ENCODE peak calls at places on chromosomes 3 and 15, in seven cellular contexts. B, L, G, K, C, S and I are unnamed samples.

GRCh38 chr15:99706557-99707303 is 26.5 kb downstream of the LYSMD4 start:
- DNase-seq in L (no peak), G (no peak), S (no peak), K (no peak), B (no peak), C (peak), I (no peak)

GRCh38 chr15:40899536-40900207 is 5.4 kb downstream of the VPS18 start:
- DNase-seq in L (no peak), B (no peak), C (no peak), G (no peak), K (no peak), S (no peak), I (no peak)

GRCh38 chr15:35194296-35194695 is 109.2 kb upstream of the NANOGP8 start:
- DNase-seq in L (no peak), C (peak), G (no peak), S (no peak), B (no peak), K (no peak), I (no peak)

GRCh38 chr3:123651449-123652345 is 66.8 kb upstream of the HACD2 start:
- DNase-seq in L (no peak), C (peak), S (no peak), G (peak), K (no peak), B (no peak), I (no peak)

GRCh38 chr3:29215948-29216347 is 64.9 kb upstream of the RBMS3 start:
- DNase-seq in S (no peak), B (no peak), G (no peak), L (no peak), C (peak), K (no peak), I (no peak)

GRCh38 chr15:49215768-49216739 is 46.0 kb downstream of the GALK2 start:
- DNase-seq in G (no peak), B (no peak), K (no peak), S (peak), C (no peak), L (no peak), I (peak)

GRCh38 chr3:187000711-187001151 is 70.4 kb downstream of the ST6GAL1 start:
- DNase-seq in G (no peak), S (no peak), C (no peak), K (no peak), L (no peak), B (no peak), I (no peak)

GRCh38 chr3:186471781-186472180 is 72.4 kb downstream of the CRYGS start:
- DNase-seq in L (no peak), B (no peak), C (no peak), K (no peak), G (no peak), S (no peak), I (no peak)

GRCh38 chr15:101535170-101535902 is 45.8 kb upstream of the PCSK6 start:
- DNase-seq in G (no peak), L (no peak), C (no peak), K (no peak), S (no peak), B (no peak), I (no peak)

GRCh38 chr15:100042558-100042957 is 299.2 kb downstream of the ADAMTS17 start:
- DNase-seq in K (no peak), G (no peak), B (no peak), C (no peak), L (no peak), S (no peak), I (no peak)

GRCh38 chr3:128623762-128624176 is 26.8 kb downstream of the RPN1 start:
- DNase-seq in G (no peak), S (no peak), B (no peak), C (peak), K (peak), L (no peak), I (no peak)

GRCh38 chr3:99473321-99473751 is 165.1 kb upstream of the COL8A1 start:
- DNase-seq in S (no peak), C (peak), B (no peak), L (no peak), G (no peak), K (peak), I (no peak)

GRCh38 chr3:100796556-100796955 is 87.3 kb downstream of the TFG start:
- DNase-seq in C (peak), B (no peak), K (no peak), S (peak), L (no peak), G (no peak), I (no peak)